ENCODE peak calls at places on chromosomes 12 and 14, in nine cellular contexts. Y is GM23248, T is hepatocyte, X is neural progenitor cell, L is HCT116, K is SK-N-SH, W is OCI-LY7, N is GM23338, V is MM.1S. R is an unnamed sample. For H3K4me1, the result is how much of the 10 kb centered on the place peaks cover.

GRCh38 chr12:4607056-4607455 is 41.8 kb downstream of the AKAP3 start:
- DNase-seq in T (peak), N (no peak), K (peak), W (no peak), X (peak), Y (no peak), L (no peak), V (no peak), R (no peak)

GRCh38 chr14:34199585-34199984 is 248.7 kb upstream of the EGLN3 start:
- DNase-seq in Y (peak), L (no peak), T (no peak), K (no peak), X (no peak), N (no peak), V (no peak), W (no peak), R (no peak)

GRCh38 chr12:28507055-28507454 is 316.8 kb downstream of the CCDC91 start:
- DNase-seq in N (no peak), K (no peak), L (no peak), X (no peak), T (no peak), V (no peak), Y (peak), W (no peak), R (no peak)

GRCh38 chr12:51809193-51809592 is 39.3 kb downstream of the FIGNL2 start:
- DNase-seq in Y (no peak), L (no peak), V (no peak), K (no peak), W (no peak), T (no peak), N (no peak), X (no peak), R (no peak)

GRCh38 chr12:102702447-102703114 is 214.5 kb downstream of the PAH start:
- DNase-seq in Y (peak), K (peak), L (peak), W (peak), T (peak), N (peak), V (peak), X (peak), R (peak)

GRCh38 chr12:64753427-64753826 is 5.8 kb downstream of the GNS start:
- DNase-seq in N (no peak), K (no peak), L (no peak), W (no peak), V (no peak), X (no peak), Y (no peak), T (no peak), R (no peak)

GRCh38 chr14:103576371-103577024 is 13.7 kb downstream of the COA8 start:
- DNase-seq in Y (peak), L (peak), X (peak), T (peak), K (peak), W (no peak), V (no peak), N (peak), R (peak)

GRCh38 chr12:42325776-42326465 is at the start of the genes PPHLN1 and ZCRB1:
- DNase-seq in V (peak), L (peak), T (peak), K (peak), W (peak), Y (peak), X (peak), N (peak), R (peak)

GRCh38 chr14:25658988-25659387 is 609.0 kb upstream of the STXBP6 start:
- DNase-seq in W (no peak), K (no peak), Y (no peak), T (no peak), V (no peak), L (no peak), N (no peak), X (no peak), R (no peak)

GRCh38 chr12:108392284-108392683 is 53.2 kb upstream of the CMKLR1 start:
- DNase-seq in L (no peak), V (no peak), K (peak), X (no peak), Y (no peak), T (no peak), N (no peak), W (no peak), R (no peak)

GRCh38 chr12:130987151-130987931 is 33.6 kb downstream of the ADGRD1 start:
- DNase-seq in L (no peak), Y (no peak), T (peak), W (no peak), N (no peak), K (no peak), X (no peak), V (no peak), R (no peak)

GRCh38 chr12:65911321-65911720 is 87.0 kb downstream of the HMGA2 start:
- DNase-seq in N (no peak), T (peak), K (no peak), V (no peak), W (no peak), L (no peak), Y (peak), X (no peak), R (peak)

GRCh38 chr14:97916100-97916499 is 1118.9 kb downstream of the VRK1 start:
- DNase-seq in Y (no peak), K (no peak), N (no peak), V (no peak), W (no peak), T (no peak), X (no peak), L (no peak), R (no peak)

GRCh38 chr14:106141242-106142220 is 615.1 kb downstream of the TMEM121 start:
- DNase-seq in V (no peak), W (no peak), K (peak), L (no peak), T (no peak), Y (no peak), N (no peak), X (no peak), R (no peak)

GRCh38 chr12:2301531-2302461 is 249.0 kb downstream of the CACNA1C start:
- DNase-seq in N (no peak), L (no peak), X (no peak), K (no peak), V (no peak), W (no peak), Y (peak), T (peak), R (no peak)

GRCh38 chr14:57610631-57611030 is 117.0 kb upstream of the CCDC198 start:
- DNase-seq in K (no peak), Y (no peak), T (no peak), N (no peak), V (no peak), W (no peak), L (no peak), X (no peak), R (no peak)

GRCh38 chr14:34355584-34356266 is 106.3 kb downstream of the SPTSSA start:
- DNase-seq in V (no peak), L (no peak), T (no peak), K (peak), X (no peak), N (no peak), W (no peak), Y (peak), R (peak)

GRCh38 chr14:28766505-28767238 is at the start of gene FOXG1:
- DNase-seq in X (peak), N (peak), K (peak), Y (peak), T (no peak), V (no peak), W (no peak), L (no peak), R (no peak)

GRCh38 chr12:89370850-89371249 is 18.5 kb upstream of the DUSP6 start:
- DNase-seq in V (no peak), T (no peak), L (peak), N (no peak), W (no peak), Y (peak), X (no peak), K (no peak), R (peak)

GRCh38 chr12:15404485-15404884 is 82.2 kb downstream of the PTPRO start:
- DNase-seq in L (no peak), K (no peak), N (no peak), V (no peak), W (no peak), X (no peak), T (no peak), Y (peak), R (peak)

GRCh38 chr12:88559772-88560171 is 20.5 kb downstream of the KITLG start:
- DNase-seq in K (no peak), X (no peak), T (no peak), N (no peak), L (no peak), Y (no peak), W (no peak), V (no peak), R (no peak)

GRCh38 chr12:24404086-24404815 is 454.8 kb upstream of the SOX5 start:
- DNase-seq in L (no peak), Y (no peak), V (no peak), W (no peak), K (no peak), T (no peak), N (no peak), X (no peak), R (no peak)

GRCh38 chr14:52299692-52300278 is 14.3 kb upstream of the PTGER2 start:
- DNase-seq in K (peak), X (peak), T (peak), L (peak), Y (peak), W (peak), V (peak), N (peak), R (peak)

GRCh38 chr14:36901846-36902245 is 240.2 kb downstream of the PAX9 start:
- DNase-seq in W (no peak), K (no peak), X (no peak), T (no peak), Y (peak), N (no peak), V (no peak), L (no peak), R (peak)

GRCh38 chr14:102074415-102074964 is 12.4 kb downstream of the HSP90AA1 start:
- DNase-seq in L (no peak), V (no peak), X (no peak), N (no peak), Y (no peak), K (no peak), T (no peak), W (no peak), R (no peak)

GRCh38 chr12:26121841-26122680 is 2.8 kb downstream of the BHLHE41 start:
- DNase-seq in W (peak), N (peak), X (peak), Y (peak), T (peak), K (peak), V (peak), L (no peak), R (peak)

GRCh38 chr12:130656411-130656810 is 59.7 kb downstream of the RIMBP2 start:
- DNase-seq in W (no peak), T (no peak), K (no peak), N (no peak), Y (no peak), V (no peak), L (no peak), X (no peak), R (no peak)

GRCh38 chr12:11797317-11797913 is 147.9 kb downstream of the ETV6 start:
- DNase-seq in V (no peak), W (no peak), X (no peak), K (no peak), T (no peak), N (no peak), Y (peak), L (no peak), R (no peak)

GRCh38 chr14:93994919-93995682 is 2.0 kb upstream of the CCDC197 start:
- DNase-seq in V (no peak), Y (peak), W (no peak), N (peak), T (no peak), K (no peak), L (no peak), X (no peak), R (peak)

GRCh38 chr12:6684609-6685008 is 4.6 kb downstream of the ZNF384 start:
- DNase-seq in V (peak), Y (peak), K (peak), N (peak), L (peak), W (peak), X (peak), T (peak), R (peak)

GRCh38 chr12:64669270-64669842 is 59.1 kb downstream of the RASSF3 start:
- DNase-seq in K (peak), X (no peak), V (peak), Y (no peak), T (no peak), N (peak), W (peak), L (no peak), R (peak)

GRCh38 chr14:67618617-67619063 is 1.1 kb upstream of the ARG2 start:
- DNase-seq in X (peak), W (peak), V (peak), L (no peak), T (peak), Y (peak), N (peak), K (peak), R (peak)

GRCh38 chr12:104306943-104307654 is 3.6 kb downstream of the EID3 start:
- DNase-seq in L (no peak), X (no peak), V (no peak), N (no peak), Y (no peak), W (no peak), T (no peak), K (no peak), R (no peak)

GRCh38 chr14:60514378-60515243 is 5.7 kb downstream of the SIX6 start:
- DNase-seq in L (no peak), W (no peak), Y (peak), N (peak), V (no peak), T (peak), K (peak), X (peak), R (peak)

GRCh38 chr14:63759454-63759853 is 31.6 kb upstream of the SGPP1 start:
- DNase-seq in X (no peak), Y (peak), W (peak), K (no peak), N (no peak), L (no peak), V (peak), T (no peak), R (no peak)

GRCh38 chr14:105913861-105914260 is 387.5 kb downstream of the TMEM121 start:
- DNase-seq in N (no peak), W (no peak), K (no peak), L (no peak), X (no peak), V (no peak), Y (no peak), T (no peak), R (no peak)

GRCh38 chr14:20434701-20435453 is 1.1 kb downstream of the KLHL33 start:
- DNase-seq in L (no peak), V (no peak), K (no peak), Y (no peak), T (no peak), W (no peak), N (peak), X (no peak), R (no peak)

GRCh38 chr14:102799684-102800562 is 22.7 kb downstream of the TRAF3 start:
- DNase-seq in T (no peak), V (no peak), L (no peak), Y (peak), W (no peak), X (no peak), K (no peak), N (no peak), R (no peak)

DNA sequence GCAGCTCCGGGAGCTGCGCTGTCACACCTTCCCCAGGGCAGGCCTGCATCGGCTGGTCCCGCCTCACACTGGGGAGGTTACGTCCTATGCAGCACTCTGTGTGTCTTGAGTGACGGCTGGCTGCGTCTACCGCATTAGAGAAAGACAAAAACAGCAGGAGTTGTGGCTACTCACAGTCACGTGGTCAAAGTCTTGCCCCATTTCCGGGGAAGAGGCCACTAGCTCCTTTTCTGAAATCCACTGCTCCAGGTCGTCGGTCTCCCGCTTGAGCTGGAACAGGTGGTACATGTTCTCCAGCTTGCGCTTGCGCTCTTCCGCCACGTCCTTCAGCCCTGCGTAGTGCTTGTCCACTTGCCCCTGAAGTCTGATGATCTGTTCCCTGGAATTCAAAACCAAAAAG is 68.8 kb downstream of the PLEKHG3 start:
- DNase-seq in N (no peak), X (no peak), T (no peak), W (no peak), L (no peak), K (no peak), Y (no peak), V (no peak), R (no peak)
- TF ChIP-seq EZH2phosphoT487 in N (no peak), X (no peak), T (no peak), W (no peak), L (no peak), K (no peak), Y (no peak), V (no peak), R (no peak)

GRCh38 chr12:49873361-49873934 is 30.3 kb downstream of the FAIM2 start:
- DNase-seq in T (no peak), L (no peak), W (no peak), Y (peak), V (no peak), N (no peak), K (no peak), X (no peak), R (peak)
- H3K4me1 ChIP-seq in T (under half), L (under half), W (under half), Y (under half), V (under half), N (under half), K (half or more), X (under half), R (under half)

DNA sequence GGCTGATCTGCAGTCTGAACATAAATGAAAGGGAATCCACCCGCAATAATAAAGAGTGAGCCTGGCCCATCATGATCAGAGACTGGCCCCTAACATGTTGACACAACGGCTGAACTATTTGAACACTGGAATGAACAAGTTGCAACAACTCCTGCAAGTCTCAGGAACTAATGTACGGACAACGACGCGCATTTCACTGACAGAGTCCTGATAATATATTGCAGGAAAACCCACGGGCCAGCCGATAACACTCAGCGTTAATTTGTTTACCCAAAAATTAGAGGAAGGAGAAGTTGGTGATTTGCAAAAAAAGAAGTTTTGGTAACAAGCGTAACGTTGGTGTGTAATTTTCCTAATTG is 195.7 kb upstream of the BTG1 start:
- DNase-seq in T (peak), L (no peak), K (no peak), Y (no peak), N (no peak), V (no peak), X (no peak), W (no peak), R (no peak)
- H3K4me3 ChIP-seq in T (no peak), L (no peak), K (peak), Y (no peak), N (no peak), V (no peak), X (no peak), W (no peak), R (no peak)

GRCh38 chr14:96177766-96178377 is 26.8 kb upstream of the BDKRB2 start:
- DNase-seq in T (peak), L (no peak), X (no peak), K (no peak), Y (peak), V (no peak), W (no peak), N (no peak), R (no peak)

GRCh38 chr14:96176275-96176674 is 28.4 kb upstream of the BDKRB2 start:
- DNase-seq in K (no peak), V (no peak), W (no peak), Y (peak), X (no peak), T (no peak), N (no peak), L (no peak), R (no peak)

GRCh38 chr14:96173646-96174475 is 30.8 kb upstream of the BDKRB2 start:
- DNase-seq in L (no peak), N (no peak), K (no peak), W (no peak), Y (no peak), V (no peak), X (no peak), T (no peak), R (no peak)

GRCh38 chr14:96178674-96179321 is 25.8 kb upstream of the BDKRB2 start:
- DNase-seq in W (no peak), X (no peak), V (no peak), K (no peak), Y (peak), L (no peak), T (no peak), N (no peak), R (no peak)

DNA sequence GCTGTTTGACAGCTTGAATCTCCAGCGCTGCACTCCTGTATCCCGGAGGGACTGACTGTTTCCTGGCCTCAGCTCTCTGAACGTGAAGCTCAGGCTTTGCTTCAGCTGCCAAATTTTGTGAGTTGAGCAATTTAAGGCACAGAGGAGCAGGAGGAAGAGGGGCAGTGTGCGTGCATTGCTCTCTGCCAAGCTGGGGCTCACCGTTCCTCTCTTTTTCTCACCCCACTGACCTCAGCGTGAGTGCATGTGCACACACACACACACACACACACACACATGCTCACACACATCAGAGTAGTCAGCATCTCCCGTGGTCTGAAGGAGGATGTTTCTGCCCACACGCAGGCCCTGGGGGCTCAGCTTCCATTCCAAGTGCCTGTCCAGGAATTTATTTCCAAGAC is 27.8 kb upstream of the BDKRB2 start:
- DNase-seq in V (no peak), K (no peak), Y (peak), T (no peak), L (no peak), W (no peak), N (no peak), X (no peak), R (no peak)
- TF ChIP-seq EZH2phosphoT487 in V (no peak), K (no peak), Y (no peak), T (no peak), L (no peak), W (no peak), N (no peak), X (no peak), R (no peak)

GRCh38 chr14:90811641-90812040 is 4.6 kb downstream of the TTC7B start:
- DNase-seq in Y (no peak), W (no peak), N (no peak), L (no peak), T (no peak), V (no peak), X (peak), K (no peak), R (no peak)

GRCh38 chr14:90814806-90815566 is 1.2 kb downstream of the TTC7B start:
- DNase-seq in X (no peak), N (no peak), V (no peak), T (no peak), W (no peak), L (no peak), Y (no peak), K (no peak), R (no peak)

GRCh38 chr14:90809530-90810312 is 6.5 kb downstream of the TTC7B start:
- DNase-seq in K (no peak), X (no peak), N (no peak), L (no peak), W (no peak), T (no peak), V (no peak), Y (no peak), R (no peak)

GRCh38 chr14:90810808-90811207 is 5.4 kb downstream of the TTC7B start:
- DNase-seq in X (no peak), N (no peak), W (no peak), K (no peak), Y (no peak), L (no peak), T (no peak), V (no peak), R (no peak)

DNA sequence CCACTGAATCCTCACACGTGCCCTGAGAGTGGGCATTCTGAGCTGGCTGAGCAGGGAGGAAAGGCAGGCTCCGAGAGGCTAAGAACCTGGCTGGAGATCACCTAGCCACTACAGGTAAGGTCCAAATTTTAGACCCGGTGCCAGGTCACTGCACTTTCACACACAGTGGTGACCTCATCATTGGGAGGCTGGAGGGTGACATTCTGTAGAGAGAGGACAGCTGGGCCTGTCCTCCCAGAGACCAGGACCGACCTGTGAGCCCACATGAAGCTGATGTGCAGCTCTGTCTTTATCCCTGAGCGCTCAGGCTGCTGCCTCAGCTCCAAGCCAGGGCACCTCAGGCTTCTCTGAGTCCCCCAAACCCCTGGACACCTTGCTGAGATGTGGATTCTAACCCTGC is 4.1 kb downstream of the TTC7B start:
- DNase-seq in Y (no peak), X (no peak), N (no peak), V (no peak), W (no peak), L (no peak), T (no peak), K (no peak), R (no peak)
- H3K4me1 ChIP-seq in Y (under half), X (under half), N (under half), V (under half), W (under half), L (under half), T (under half), K (under half), R (under half)

GRCh38 chr12:132263451-132264065 is 65.8 kb downstream of the GALNT9 start:
- DNase-seq in W (no peak), V (no peak), T (no peak), L (no peak), N (no peak), X (no peak), Y (no peak), K (no peak), R (no peak)
- H3K4me3 ChIP-seq in W (no peak), V (no peak), T (no peak), L (no peak), N (no peak), X (no peak), Y (no peak), K (no peak), R (no peak)

R was measured in PC-3.